ENCODE peak calls at places on chromosomes 5 and 9, in four cellular contexts. P is HepG2, V is K562, L is GM12878. C is an unnamed sample.

GRCh38 chr9:121842612-121842978 is 191.2 kb downstream of the DAB2IP start:
- DNase-seq in P (peak), V (no peak), L (no peak), C (no peak)

GRCh38 chr9:136693490-136694162 is 6.4 kb upstream of the AGPAT2 start:
- DNase-seq in P (peak), V (peak), L (no peak), C (no peak)

GRCh38 chr9:72029986-72030385 is 30.4 kb downstream of the C9orf57 start:
- DNase-seq in P (no peak), V (no peak), L (no peak), C (no peak)

GRCh38 chr5:155052532-155052931 is 39.0 kb downstream of the KIF4B start:
- DNase-seq in P (no peak), V (no peak), L (no peak), C (no peak)

GRCh38 chr9:94850540-94851434 is 124.3 kb downstream of the AOPEP start:
- DNase-seq in P (no peak), V (no peak), L (no peak), C (no peak)

GRCh38 chr5:108339220-108339619 is 42.7 kb downstream of the FBXL17 start:
- DNase-seq in P (no peak), V (no peak), L (no peak), C (no peak)

GRCh38 chr9:116605904-116606341 is 81.2 kb upstream of the TRIM32 start:
- DNase-seq in P (no peak), V (no peak), L (no peak), C (peak)

GRCh38 chr9:120931278-120932085 is 4.9 kb upstream of the TRAF1 start:
- DNase-seq in P (no peak), V (no peak), L (peak), C (no peak)

GRCh38 chr9:93228453-93228852 is 44.5 kb downstream of the WNK2 start:
- DNase-seq in P (no peak), V (no peak), L (no peak), C (no peak)

GRCh38 chr9:85224729-85225128 is 517.0 kb downstream of the AGTPBP1 start:
- DNase-seq in P (no peak), V (no peak), L (no peak), C (no peak)

GRCh38 chr9:132488611-132489010 is 78.6 kb downstream of the CFAP77 start:
- DNase-seq in P (no peak), V (no peak), L (no peak), C (peak)

GRCh38 chr5:39992617-39993203 is 567.9 kb upstream of the DAB2 start:
- DNase-seq in P (no peak), V (no peak), L (no peak), C (no peak)

GRCh38 chr9:27765931-27766835 is 192.9 kb upstream of the C9orf72 start:
- DNase-seq in P (no peak), V (no peak), L (no peak), C (no peak)

GRCh38 chr9:21996438-21996837 is 1.8 kb downstream of the CDKN2B-AS1 start:
- DNase-seq in P (no peak), V (no peak), L (no peak), C (no peak)

GRCh38 chr9:135588371-135588770 is 26.8 kb downstream of the PAEP start:
- DNase-seq in P (no peak), V (no peak), L (no peak), C (no peak)

GRCh38 chr9:134875376-134875775 is 5.2 kb upstream of the FCN2 start:
- DNase-seq in P (no peak), V (no peak), L (no peak), C (no peak)

DNA sequence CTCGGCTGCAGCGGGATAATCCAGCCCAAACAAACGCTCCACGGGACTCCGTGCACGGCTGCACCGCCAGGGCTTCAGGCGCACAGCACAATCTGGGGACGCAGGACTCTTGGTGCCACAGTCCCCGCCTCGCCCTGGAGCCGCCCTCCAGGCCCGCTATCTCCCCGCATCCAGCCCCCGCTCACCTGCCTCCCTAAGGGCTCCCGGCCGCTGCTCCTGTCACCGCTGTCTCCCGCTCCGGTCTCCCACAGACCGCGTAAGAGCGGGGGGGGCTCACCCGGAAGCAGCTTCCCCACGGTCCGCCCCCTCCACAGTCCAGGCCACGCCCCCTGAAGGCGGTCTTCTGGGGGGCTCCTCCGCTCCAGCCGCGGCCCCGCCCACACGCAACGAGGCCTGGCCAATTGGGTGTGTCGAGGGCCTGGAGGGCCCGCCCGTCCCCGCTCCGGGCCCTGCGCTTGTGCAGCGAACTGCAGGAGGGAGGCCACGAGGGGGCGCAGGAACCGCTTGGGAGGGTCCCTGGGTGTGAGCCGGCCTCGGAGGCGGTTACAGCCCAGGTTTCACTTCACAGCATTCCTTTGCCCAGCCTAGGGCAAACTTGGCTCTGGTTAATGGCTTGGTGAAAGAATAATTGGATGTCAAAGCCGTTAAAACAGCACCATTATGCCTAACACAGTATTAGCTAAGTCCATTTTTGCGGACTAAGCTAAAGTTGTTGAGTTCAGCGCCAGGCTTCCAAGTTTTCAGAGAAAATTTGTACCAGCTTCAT is at the start of gene ALAD:
- DNase-seq in P (peak), V (peak), L (peak), C (peak)
- TF ChIP-seq REST in P (no peak), V (no peak), L (no peak), C (no peak)

GRCh38 chr5:17394086-17394485 is 103.9 kb upstream of the TAF11L2 start:
- DNase-seq in P (no peak), V (no peak), L (no peak), C (no peak)
- TF ChIP-seq FOXM1 in P (no peak), V (no peak), L (no peak), C (no peak)

DNA sequence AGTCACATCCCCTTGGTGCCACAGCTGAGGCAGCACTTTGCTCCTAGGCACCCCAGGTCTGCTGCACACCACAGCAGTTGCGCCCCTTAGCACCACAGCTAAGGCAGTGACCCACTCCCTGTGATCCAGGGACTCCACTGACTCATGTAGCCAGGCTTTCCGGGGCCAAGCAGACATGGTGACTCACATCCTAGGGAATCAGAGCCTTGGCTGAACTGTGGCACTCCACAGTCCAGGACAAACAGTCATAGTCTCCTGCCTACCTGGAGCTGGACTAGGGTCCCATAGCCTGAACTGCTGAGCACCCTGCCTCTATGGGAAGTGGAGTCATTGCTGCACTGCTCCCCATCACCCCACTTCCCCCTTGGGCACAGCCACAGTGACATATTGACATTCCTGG is 338.7 kb downstream of the NPR3 start:
- DNase-seq in P (peak), V (no peak), L (no peak), C (peak)
- TF ChIP-seq CHD2 in P (no peak), V (no peak), L (no peak), C (no peak)

DNA sequence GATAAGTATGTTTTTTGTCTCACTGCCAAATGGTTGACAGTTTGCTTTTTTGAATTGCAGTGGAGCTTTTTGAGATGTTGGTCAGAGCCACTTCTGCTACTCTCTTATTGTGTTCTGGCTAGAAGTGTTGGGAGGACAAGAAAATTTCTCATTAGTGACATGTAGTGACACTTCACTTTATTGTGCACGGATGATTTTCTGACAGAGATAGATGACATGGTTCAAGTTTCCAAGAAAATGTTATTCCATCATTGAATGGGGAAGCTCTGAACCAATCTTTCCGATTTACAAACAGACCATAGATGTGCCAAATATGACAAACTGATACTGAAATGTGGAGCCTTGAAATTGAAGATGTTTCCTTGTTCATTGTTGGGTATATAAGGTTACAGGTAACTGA is 558.9 kb upstream of the WWC1 start:
- DNase-seq in P (no peak), V (no peak), L (no peak), C (no peak)
- TF ChIP-seq REST in P (no peak), V (no peak), L (no peak), C (no peak)

C was measured in SK-N-SH.